ENCODE peak calls at places on chromosomes 6 and 20, in five cellular contexts. L, M, O, N and E are unnamed samples.

GRCh38 chr20:8373579-8373978 is 241.5 kb downstream of the PLCB1 start:
- DNase-seq in L (no peak), M (no peak), O (no peak), N (no peak), E (no peak)

GRCh38 chr6:152463183-152463582 is 174.0 kb downstream of the SYNE1 start:
- DNase-seq in L (no peak), M (no peak), O (peak), N (no peak), E (no peak)

GRCh38 chr6:74057326-74057725 is 361.3 kb downstream of the CD109 start:
- DNase-seq in L (no peak), M (no peak), O (no peak), N (no peak), E (no peak)

GRCh38 chr6:1381397-1382330 is 7.7 kb upstream of the FOXF2 start:
- DNase-seq in L (peak), M (peak), O (peak), N (peak), E (peak)

GRCh38 chr6:501891-502601 is 110.5 kb downstream of the IRF4 start:
- DNase-seq in L (no peak), M (peak), O (no peak), N (no peak), E (no peak)

GRCh38 chr20:10369723-10370090 is 64.3 kb downstream of the MKKS start:
- DNase-seq in L (no peak), M (peak), O (no peak), N (peak), E (peak)

GRCh38 chr6:118893882-118894424 is at the start of gene ASF1A:
- DNase-seq in L (peak), M (peak), O (peak), N (peak), E (peak)

GRCh38 chr6:32972353-32973143 is 4.2 kb downstream of the BRD2 start:
- DNase-seq in L (no peak), M (peak), O (no peak), N (no peak), E (peak)

GRCh38 chr6:169800116-169800667 is 48.8 kb downstream of the ERMARD start:
- DNase-seq in L (no peak), M (no peak), O (no peak), N (peak), E (no peak)

GRCh38 chr6:57190140-57190539 is 18.0 kb downstream of the BAG2 start:
- DNase-seq in L (no peak), M (peak), O (peak), N (no peak), E (peak)

GRCh38 chr6:46964716-46965519 is 43.2 kb upstream of the ADGRF5 start:
- DNase-seq in L (no peak), M (no peak), O (no peak), N (no peak), E (no peak)

GRCh38 chr6:138691595-138692057 is 81.9 kb upstream of the CCDC28A start:
- DNase-seq in L (no peak), M (no peak), O (peak), N (no peak), E (peak)

GRCh38 chr20:12723811-12724210 is 285.0 kb upstream of the SPTLC3 start:
- DNase-seq in L (no peak), M (no peak), O (no peak), N (no peak), E (no peak)

GRCh38 chr6:116277124-116277523 is 2.6 kb downstream of the TSPYL1 start:
- DNase-seq in L (no peak), M (no peak), O (no peak), N (no peak), E (no peak)

GRCh38 chr6:43074847-43075741 is 1.0 kb upstream of the PTK7 start:
- DNase-seq in L (no peak), M (no peak), O (no peak), N (peak), E (peak)